ENCODE peak calls at places on chromosomes 12 and 14, in six cellular contexts. M is stromal cell of bone marrow; F is T-helper 2 cell; Z is GM03348; A is NCI-H2081; R is activated naive CD4-positive, alpha-beta T cell. G is an unnamed sample.

GRCh38 chr12:87679262-87679661 is 349.9 kb downstream of the C12orf50 start:
- DNase-seq in M (peak), F (no peak), Z (no peak), A (no peak), R (no peak), G (no peak)

GRCh38 chr14:54774824-54775223 is 127.8 kb downstream of the GCH1 start:
- DNase-seq in M (no peak), F (no peak), Z (no peak), A (no peak), R (no peak), G (no peak)

GRCh38 chr14:103422981-103423600 is 37.9 kb downstream of the MARK3 start:
- DNase-seq in M (peak), F (no peak), Z (peak), A (no peak), R (no peak), G (peak)

GRCh38 chr14:32697704-32698103 is 241.0 kb upstream of the NPAS3 start:
- DNase-seq in M (no peak), F (no peak), Z (peak), A (no peak), R (no peak), G (peak)

GRCh38 chr12:125216720-125217119 is 151.5 kb downstream of the AACS start:
- DNase-seq in M (no peak), F (no peak), Z (no peak), A (no peak), R (no peak), G (no peak)

GRCh38 chr14:73727181-73727580 is 13.0 kb upstream of the PNMA1 start:
- DNase-seq in M (no peak), F (no peak), Z (no peak), A (no peak), R (no peak), G (no peak)

GRCh38 chr12:50482566-50482965 is 22.2 kb upstream of the DIP2B start:
- DNase-seq in M (no peak), F (no peak), Z (no peak), A (no peak), R (no peak), G (no peak)

GRCh38 chr12:122827258-122827657 is 8.0 kb upstream of the HIP1R start:
- DNase-seq in M (no peak), F (no peak), Z (no peak), A (no peak), R (no peak), G (no peak)

GRCh38 chr12:45122776-45123380 is 72.0 kb upstream of the DBX2 start:
- DNase-seq in M (peak), F (no peak), Z (peak), A (peak), R (no peak), G (peak)

GRCh38 chr14:74620497-74620921 is 8.5 kb upstream of the LTBP2 start:
- DNase-seq in M (peak), F (no peak), Z (peak), A (no peak), R (no peak), G (peak)

GRCh38 chr12:2057041-2057792 is 4.4 kb downstream of the CACNA1C start:
- DNase-seq in M (no peak), F (no peak), Z (peak), A (peak), R (no peak), G (peak)

GRCh38 chr12:54390668-54391551 is 6.4 kb upstream of the ZNF385A start:
- DNase-seq in M (no peak), F (peak), Z (no peak), A (peak), R (peak), G (no peak)